ENCODE peak calls at places on chromosomes 5 and 9, in six cellular contexts. One of them, this sample, is unnamed. For H4K20me1, the result is how much of the 10 kb centered on the place peaks cover.

GRCh38 chr5:100623719-100624118 is 88.5 kb downstream of the FAM174A start:
- DNase-seq in SK-N-SH: no peak
- DNase-seq in HCT116: no peak
- DNase-seq in HepG2: no peak
- DNase-seq in K562: no peak
- DNase-seq in GM12878: no peak
- DNase-seq in this sample: peak

GRCh38 chr5:54243483-54244080 is 66.8 kb downstream of the ARL15 start:
- DNase-seq in HepG2: peak
- DNase-seq in GM12878: no peak
- DNase-seq in SK-N-SH: peak
- DNase-seq in HCT116: peak
- DNase-seq in K562: peak
- DNase-seq in this sample: peak

GRCh38 chr9:105355810-105356209 is 92.0 kb upstream of the FSD1L start:
- DNase-seq in SK-N-SH: no peak
- DNase-seq in GM12878: peak
- DNase-seq in HepG2: no peak
- DNase-seq in K562: peak
- DNase-seq in HCT116: no peak
- DNase-seq in this sample: no peak

GRCh38 chr9:8660383-8660782 is 860.8 kb upstream of the DMAC1 start:
- DNase-seq in HCT116: no peak
- DNase-seq in HepG2: no peak
- DNase-seq in K562: no peak
- DNase-seq in GM12878: no peak
- DNase-seq in SK-N-SH: no peak
- DNase-seq in this sample: no peak

GRCh38 chr9:91856419-91856818 is 93.6 kb downstream of the ROR2 start:
- DNase-seq in GM12878: no peak
- DNase-seq in K562: no peak
- DNase-seq in HCT116: no peak
- DNase-seq in SK-N-SH: no peak
- DNase-seq in HepG2: no peak
- DNase-seq in this sample: no peak

GRCh38 chr5:119828536-119828935 is 199.2 kb downstream of the FAM170A start:
- DNase-seq in HCT116: no peak
- DNase-seq in SK-N-SH: no peak
- DNase-seq in GM12878: no peak
- DNase-seq in HepG2: no peak
- DNase-seq in K562: no peak
- DNase-seq in this sample: no peak

GRCh38 chr9:100579665-100580064 is 1.8 kb downstream of the CAVIN4 start:
- DNase-seq in GM12878: no peak
- DNase-seq in HepG2: no peak
- DNase-seq in K562: no peak
- DNase-seq in SK-N-SH: no peak
- DNase-seq in HCT116: no peak
- DNase-seq in this sample: no peak

GRCh38 chr9:69645488-69645887 is 26.7 kb downstream of the APBA1 start:
- DNase-seq in GM12878: no peak
- DNase-seq in K562: no peak
- DNase-seq in HepG2: no peak
- DNase-seq in HCT116: peak
- DNase-seq in SK-N-SH: no peak
- DNase-seq in this sample: peak

GRCh38 chr5:5043346-5043745 is 96.8 kb upstream of the ADAMTS16 start:
- DNase-seq in HCT116: no peak
- DNase-seq in GM12878: no peak
- DNase-seq in HepG2: no peak
- DNase-seq in K562: no peak
- DNase-seq in SK-N-SH: no peak
- DNase-seq in this sample: no peak

GRCh38 chr5:144117412-144117811 is 53.0 kb downstream of the YIPF5 start:
- DNase-seq in SK-N-SH: no peak
- DNase-seq in GM12878: no peak
- DNase-seq in K562: no peak
- DNase-seq in HepG2: no peak
- DNase-seq in HCT116: no peak
- DNase-seq in this sample: no peak

GRCh38 chr9:36187414-36187813 is 3.3 kb upstream of the CLTA start:
- DNase-seq in SK-N-SH: no peak
- DNase-seq in HCT116: no peak
- DNase-seq in K562: no peak
- DNase-seq in HepG2: no peak
- DNase-seq in GM12878: peak
- DNase-seq in this sample: no peak

GRCh38 chr5:135303582-135304173 is 95.4 kb downstream of the MACROH2A1 start:
- DNase-seq in K562: no peak
- DNase-seq in GM12878: no peak
- DNase-seq in HepG2: no peak
- DNase-seq in SK-N-SH: no peak
- DNase-seq in HCT116: no peak
- DNase-seq in this sample: peak

GRCh38 chr9:123062306-123063171 is 29.1 kb downstream of the GPR21 start:
- DNase-seq in HCT116: no peak
- DNase-seq in SK-N-SH: no peak
- DNase-seq in HepG2: no peak
- DNase-seq in GM12878: no peak
- DNase-seq in K562: no peak
- DNase-seq in this sample: no peak

GRCh38 chr9:109889456-109889855 is 109.5 kb downstream of the PALM2AKAP2 start:
- DNase-seq in SK-N-SH: no peak
- DNase-seq in K562: no peak
- DNase-seq in HepG2: no peak
- DNase-seq in HCT116: no peak
- DNase-seq in GM12878: no peak
- DNase-seq in this sample: no peak

GRCh38 chr9:71233646-71234045 is 112.2 kb upstream of the TRPM3 start:
- DNase-seq in GM12878: no peak
- DNase-seq in K562: no peak
- DNase-seq in HepG2: no peak
- DNase-seq in HCT116: no peak
- DNase-seq in SK-N-SH: no peak
- DNase-seq in this sample: no peak

GRCh38 chr5:58582004-58582403 is 871 bp upstream of the RAB3C start:
- DNase-seq in K562: no peak
- DNase-seq in HCT116: no peak
- DNase-seq in SK-N-SH: peak
- DNase-seq in GM12878: no peak
- DNase-seq in HepG2: no peak
- DNase-seq in this sample: peak

GRCh38 chr5:83475540-83476469 is 4.3 kb downstream of the VCAN start:
- DNase-seq in SK-N-SH: no peak
- DNase-seq in K562: no peak
- DNase-seq in HepG2: peak
- DNase-seq in GM12878: no peak
- DNase-seq in HCT116: no peak
- DNase-seq in this sample: peak

GRCh38 chr5:69368458-69369368 is 607 bp downstream of the AK6 start:
- DNase-seq in K562: peak
- DNase-seq in HCT116: peak
- DNase-seq in HepG2: peak
- DNase-seq in GM12878: no peak
- DNase-seq in SK-N-SH: peak
- DNase-seq in this sample: peak

GRCh38 chr5:110054240-110054639 is 364.5 kb downstream of the MAN2A1 start:
- DNase-seq in HepG2: peak
- DNase-seq in K562: peak
- DNase-seq in SK-N-SH: peak
- DNase-seq in GM12878: peak
- DNase-seq in HCT116: peak
- DNase-seq in this sample: peak

GRCh38 chr9:105405514-105406131 is 42.2 kb upstream of the FSD1L start:
- DNase-seq in K562: no peak
- DNase-seq in HepG2: no peak
- DNase-seq in GM12878: peak
- DNase-seq in HCT116: no peak
- DNase-seq in SK-N-SH: no peak
- DNase-seq in this sample: no peak

GRCh38 chr5:44546283-44546682 is 157.1 kb upstream of the FGF10 start:
- DNase-seq in HCT116: no peak
- DNase-seq in SK-N-SH: no peak
- DNase-seq in K562: no peak
- DNase-seq in GM12878: no peak
- DNase-seq in HepG2: no peak
- DNase-seq in this sample: no peak

GRCh38 chr5:79287380-79287779 is 51.4 kb downstream of the JMY start:
- DNase-seq in K562: no peak
- DNase-seq in HCT116: no peak
- DNase-seq in HepG2: no peak
- DNase-seq in GM12878: no peak
- DNase-seq in SK-N-SH: no peak
- DNase-seq in this sample: no peak

GRCh38 chr5:125592856-125593255 is 830.4 kb upstream of the GRAMD2B start:
- DNase-seq in SK-N-SH: no peak
- DNase-seq in GM12878: no peak
- DNase-seq in HCT116: no peak
- DNase-seq in K562: no peak
- DNase-seq in HepG2: no peak
- DNase-seq in this sample: no peak

GRCh38 chr5:125584119-125584518 is 837.7 kb upstream of the ZNF608 start:
- DNase-seq in SK-N-SH: no peak
- DNase-seq in K562: no peak
- DNase-seq in HCT116: no peak
- DNase-seq in GM12878: no peak
- DNase-seq in HepG2: no peak
- DNase-seq in this sample: no peak

GRCh38 chr5:125583291-125583690 is 836.9 kb upstream of the ZNF608 start:
- DNase-seq in HepG2: no peak
- DNase-seq in SK-N-SH: no peak
- DNase-seq in HCT116: no peak
- DNase-seq in K562: no peak
- DNase-seq in GM12878: no peak
- DNase-seq in this sample: no peak

GRCh38 chr5:125582358-125582757 is 835.9 kb upstream of the ZNF608 start:
- DNase-seq in SK-N-SH: no peak
- DNase-seq in GM12878: no peak
- DNase-seq in HCT116: no peak
- DNase-seq in K562: no peak
- DNase-seq in HepG2: no peak
- DNase-seq in this sample: no peak

DNA sequence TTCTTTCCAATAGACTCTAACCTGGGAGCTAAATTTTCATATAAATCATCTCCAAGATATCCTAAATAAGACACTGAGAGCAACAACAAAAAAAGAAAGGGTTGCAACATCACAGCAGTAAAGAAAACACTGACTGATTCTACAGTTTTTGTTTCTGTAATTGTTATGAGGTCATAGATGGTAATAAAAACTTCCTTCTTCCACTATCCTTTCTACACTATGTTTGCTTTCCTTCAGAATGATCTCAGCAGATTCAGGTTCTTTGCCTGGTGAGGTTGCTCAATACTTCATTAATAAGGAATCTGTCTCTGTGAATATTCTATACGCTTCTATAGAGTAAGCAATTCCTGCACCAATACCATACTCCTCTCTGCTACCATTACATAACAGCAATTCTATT is 835.6 kb upstream of the GRAMD2B start:
- DNase-seq in SK-N-SH: no peak
- DNase-seq in HepG2: no peak
- DNase-seq in K562: no peak
- DNase-seq in GM12878: no peak
- DNase-seq in HCT116: no peak
- DNase-seq in this sample: no peak
- H4K20me1 ChIP-seq in SK-N-SH: under half
- H4K20me1 ChIP-seq in HepG2: under half
- H4K20me1 ChIP-seq in K562: under half
- H4K20me1 ChIP-seq in GM12878: under half
- H4K20me1 ChIP-seq in HCT116: under half
- H4K20me1 ChIP-seq in this sample: under half

GRCh38 chr5:151141535-151141934 is 16.0 kb downstream of the ANXA6 start:
- DNase-seq in HCT116: no peak
- DNase-seq in SK-N-SH: no peak
- DNase-seq in K562: no peak
- DNase-seq in GM12878: no peak
- DNase-seq in HepG2: no peak
- DNase-seq in this sample: peak
- H2AFZ ChIP-seq in HCT116: no peak
- H2AFZ ChIP-seq in SK-N-SH: no peak
- H2AFZ ChIP-seq in K562: no peak
- H2AFZ ChIP-seq in GM12878: no peak
- H2AFZ ChIP-seq in HepG2: no peak
- H2AFZ ChIP-seq in this sample: no peak

GRCh38 chr5:151054713-151055112 is 26.1 kb downstream of the TNIP1 start:
- DNase-seq in SK-N-SH: no peak
- DNase-seq in HCT116: no peak
- DNase-seq in HepG2: no peak
- DNase-seq in K562: no peak
- DNase-seq in GM12878: no peak
- DNase-seq in this sample: no peak

GRCh38 chr5:151055336-151055735 is 25.5 kb downstream of the TNIP1 start:
- DNase-seq in HepG2: no peak
- DNase-seq in GM12878: no peak
- DNase-seq in K562: no peak
- DNase-seq in HCT116: no peak
- DNase-seq in SK-N-SH: no peak
- DNase-seq in this sample: no peak

GRCh38 chr5:151052834-151053233 is 28.0 kb downstream of the TNIP1 start:
- DNase-seq in GM12878: no peak
- DNase-seq in K562: no peak
- DNase-seq in HCT116: no peak
- DNase-seq in SK-N-SH: no peak
- DNase-seq in HepG2: no peak
- DNase-seq in this sample: no peak

GRCh38 chr5:151051931-151052608 is 28.8 kb downstream of the TNIP1 start:
- DNase-seq in GM12878: no peak
- DNase-seq in SK-N-SH: no peak
- DNase-seq in K562: no peak
- DNase-seq in HepG2: no peak
- DNase-seq in HCT116: no peak
- DNase-seq in this sample: no peak

DNA sequence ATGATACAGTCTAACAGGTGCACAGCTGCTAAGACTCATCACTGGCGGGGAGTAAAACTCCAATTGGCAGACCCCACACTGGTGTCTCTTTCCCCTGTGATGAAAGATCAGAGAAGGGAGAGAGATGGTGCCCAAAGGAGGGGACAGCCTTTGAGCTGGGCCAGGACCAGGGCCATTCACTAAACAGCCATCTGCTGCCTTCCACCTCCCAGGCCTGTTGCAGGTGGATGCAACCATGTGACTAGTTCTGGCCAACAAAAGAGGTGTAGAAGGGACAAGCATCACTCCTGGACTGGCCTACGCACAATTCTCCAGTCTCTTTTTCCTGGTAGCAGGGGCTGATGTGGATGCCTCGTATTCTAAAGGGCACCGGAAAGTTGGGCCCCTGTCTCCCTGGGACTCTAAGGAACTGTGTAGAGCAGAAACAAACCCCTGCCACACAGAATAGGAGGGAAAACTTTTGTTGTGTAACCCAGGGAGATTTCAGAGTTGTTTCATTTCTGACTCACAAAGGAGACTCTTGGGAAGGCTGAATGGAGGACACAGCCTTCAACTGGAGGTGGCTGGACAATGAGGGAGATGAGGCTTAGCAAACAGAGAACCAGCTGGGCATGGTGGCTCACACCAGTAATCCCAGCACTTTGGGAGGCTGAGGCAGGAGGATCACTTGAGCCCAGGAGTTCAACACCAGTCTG is 26.9 kb downstream of the TNIP1 start:
- DNase-seq in GM12878: no peak
- DNase-seq in HepG2: no peak
- DNase-seq in SK-N-SH: no peak
- DNase-seq in K562: no peak
- DNase-seq in HCT116: no peak
- DNase-seq in this sample: no peak
- TF ChIP-seq REST in GM12878: no peak
- TF ChIP-seq REST in HepG2: no peak
- TF ChIP-seq REST in SK-N-SH: no peak
- TF ChIP-seq REST in K562: no peak
- TF ChIP-seq REST in HCT116: no peak
- TF ChIP-seq REST in this sample: no peak

GRCh38 chr5:126752052-126752785 is 24.7 kb upstream of the LMNB1 start:
- DNase-seq in K562: no peak
- DNase-seq in HepG2: no peak
- DNase-seq in HCT116: no peak
- DNase-seq in SK-N-SH: no peak
- DNase-seq in GM12878: no peak
- DNase-seq in this sample: no peak
- H4K20me1 ChIP-seq in K562: under half
- H4K20me1 ChIP-seq in HepG2: under half
- H4K20me1 ChIP-seq in HCT116: under half
- H4K20me1 ChIP-seq in SK-N-SH: under half
- H4K20me1 ChIP-seq in GM12878: under half
- H4K20me1 ChIP-seq in this sample: under half

This sample was measured in GM23338.